ENCODE peak calls at places on chromosome 18, in five cellular contexts. C is H1, T is HepG2, E is K562, V is GM12878. X is an unnamed sample. For H3K4me1, the result is how much of the 10 kb centered on the place peaks cover.

GRCh38 chr18:63762518-63762917 is 12.7 kb upstream of the SERPINB7 start:
- DNase-seq in C (no peak), T (no peak), E (no peak), V (no peak), X (no peak)

GRCh38 chr18:47260924-47261701 is 9.7 kb upstream of the SKOR2 start:
- DNase-seq in C (no peak), T (no peak), E (no peak), V (no peak), X (peak)

GRCh38 chr18:51427012-51427411 is 229.5 kb upstream of the MEX3C start:
- DNase-seq in C (no peak), T (no peak), E (no peak), V (no peak), X (no peak)

GRCh38 chr18:9096013-9096383 is 6.5 kb upstream of the NDUFV2 start:
- DNase-seq in C (no peak), T (no peak), E (no peak), V (no peak), X (no peak)

GRCh38 chr18:25113081-25113480 is 238.9 kb downstream of the ZNF521 start:
- DNase-seq in C (no peak), T (no peak), E (no peak), V (no peak), X (peak)

GRCh38 chr18:37249895-37250618 is 315.5 kb downstream of the CELF4 start:
- DNase-seq in C (no peak), T (no peak), E (no peak), V (no peak), X (no peak)

GRCh38 chr18:67092141-67092540 is 424.4 kb downstream of the DSEL start:
- DNase-seq in C (no peak), T (no peak), E (no peak), V (no peak), X (no peak)

GRCh38 chr18:12652861-12653401 is 5.0 kb downstream of the SPIRE1 start:
- DNase-seq in C (no peak), T (peak), E (no peak), V (no peak), X (no peak)

GRCh38 chr18:77063256-77063655 is 69.3 kb downstream of the MBP start:
- DNase-seq in C (no peak), T (no peak), E (no peak), V (peak), X (peak)

GRCh38 chr18:75563150-75563549 is 135.6 kb upstream of the SMIM21 start:
- DNase-seq in C (no peak), T (no peak), E (no peak), V (no peak), X (no peak)

GRCh38 chr18:4781873-4782272 is 326.8 kb upstream of the DLGAP1 start:
- DNase-seq in C (no peak), T (no peak), E (no peak), V (no peak), X (no peak)

GRCh38 chr18:22322251-22322691 is 95.4 kb downstream of the CTAGE1 start:
- DNase-seq in C (no peak), T (no peak), E (no peak), V (no peak), X (no peak)

GRCh38 chr18:45651269-45651668 is 36.0 kb downstream of the SLC14A2 start:
- DNase-seq in C (no peak), T (peak), E (no peak), V (no peak), X (no peak)

GRCh38 chr18:11955299-11956029 is 25.8 kb upstream of the IMPA2 start:
- DNase-seq in C (no peak), T (peak), E (peak), V (no peak), X (peak)

GRCh38 chr18:30819619-30820018 is 222.9 kb downstream of the DSC3 start:
- DNase-seq in C (no peak), T (no peak), E (no peak), V (no peak), X (no peak)

GRCh38 chr18:73047688-73048087 is 179.9 kb upstream of the NETO1 start:
- DNase-seq in C (no peak), T (no peak), E (no peak), V (no peak), X (no peak)

GRCh38 chr18:23703987-23704384 is 14.7 kb downstream of the LAMA3 start:
- DNase-seq in C (no peak), T (no peak), E (no peak), V (no peak), X (no peak)

GRCh38 chr18:1513519-1513918 is 608.8 kb downstream of the ADCYAP1 start:
- DNase-seq in C (no peak), T (peak), E (peak), V (no peak), X (no peak)

GRCh38 chr18:21316296-21316695 is 74.3 kb downstream of the GREB1L start:
- DNase-seq in C (no peak), T (no peak), E (no peak), V (no peak), X (no peak)

GRCh38 chr18:5543854-5544389 is at the start of gene EPB41L3:
- DNase-seq in C (no peak), T (no peak), E (no peak), V (no peak), X (peak)

GRCh38 chr18:70496749-70497294 is 208.0 kb downstream of the SOCS6 start:
- DNase-seq in C (no peak), T (no peak), E (no peak), V (no peak), X (no peak)

GRCh38 chr18:77114564-77115391 is 17.8 kb downstream of the MBP start:
- DNase-seq in C (no peak), T (peak), E (no peak), V (no peak), X (no peak)

GRCh38 chr18:25058520-25058919 is 293.4 kb downstream of the ZNF521 start:
- DNase-seq in C (no peak), T (no peak), E (no peak), V (no peak), X (peak)

GRCh38 chr18:55821219-55821618 is 233.2 kb upstream of the TCF4 start:
- DNase-seq in C (no peak), T (no peak), E (no peak), V (no peak), X (no peak)

GRCh38 chr18:13657974-13658373 is 68.4 kb downstream of the FAM210A start:
- DNase-seq in C (no peak), T (no peak), E (no peak), V (no peak), X (no peak)

GRCh38 chr18:13649397-13650252 is 76.7 kb downstream of the FAM210A start:
- DNase-seq in C (no peak), T (peak), E (no peak), V (no peak), X (no peak)

GRCh38 chr18:13658444-13659204 is 67.7 kb downstream of the FAM210A start:
- DNase-seq in C (no peak), T (no peak), E (no peak), V (no peak), X (no peak)

GRCh38 chr18:13653746-13654455 is 72.5 kb downstream of the FAM210A start:
- DNase-seq in C (no peak), T (no peak), E (no peak), V (no peak), X (peak)
- H2AFZ ChIP-seq in C (no peak), T (no peak), E (no peak), V (no peak), X (no peak)

GRCh38 chr18:49662506-49662905 is 100.6 kb downstream of the LIPG start:
- DNase-seq in C (no peak), T (no peak), E (no peak), V (no peak), X (no peak)
- H3K4me1 ChIP-seq in C (under half), T (under half), E (under half), V (under half), X (under half)

GRCh38 chr18:78780719-78781600 is 198.7 kb upstream of the SALL3 start:
- DNase-seq in C (no peak), T (no peak), E (no peak), V (no peak), X (no peak)

GRCh38 chr18:78783564-78783960 is 196.1 kb upstream of the SALL3 start:
- DNase-seq in C (no peak), T (no peak), E (no peak), V (no peak), X (no peak)

GRCh38 chr18:78779996-78780718 is 199.5 kb upstream of the SALL3 start:
- DNase-seq in C (no peak), T (no peak), E (no peak), V (no peak), X (no peak)

GRCh38 chr18:78782951-78783563 is 196.6 kb upstream of the SALL3 start:
- DNase-seq in C (no peak), T (no peak), E (no peak), V (no peak), X (no peak)

DNA sequence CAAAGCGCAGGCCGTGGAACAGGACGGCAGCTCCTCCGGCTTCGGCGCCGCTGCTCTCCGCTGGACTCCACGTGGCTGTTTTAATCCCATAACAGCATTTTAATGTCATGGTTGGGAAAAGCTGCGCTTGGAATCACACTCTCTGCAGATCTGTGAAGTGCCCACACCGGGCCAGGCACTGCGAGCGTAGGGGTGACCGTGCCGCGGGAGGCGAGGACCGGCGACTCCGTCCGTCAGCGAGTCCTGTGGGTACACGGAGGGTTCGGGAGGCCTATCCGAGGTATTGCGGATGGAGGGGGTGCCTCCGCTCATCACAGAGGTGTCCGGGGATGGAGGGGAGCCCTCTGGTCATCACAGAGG is 198.0 kb upstream of the SALL3 start:
- DNase-seq in C (no peak), T (no peak), E (no peak), V (no peak), X (no peak)
- TF ChIP-seq CREB1 in C (no peak), T (no peak), E (no peak), V (no peak), X (no peak)

GRCh38 chr18:62616331-62616805 is 93.5 kb downstream of the ZCCHC2 start:
- DNase-seq in C (no peak), T (peak), E (no peak), V (no peak), X (no peak)
- H2AFZ ChIP-seq in C (no peak), T (no peak), E (no peak), V (no peak), X (peak)

GRCh38 chr18:3264362-3264761 is 2.4 kb downstream of the MYL12B start:
- DNase-seq in C (no peak), T (peak), E (no peak), V (no peak), X (no peak)
- H3K4me1 ChIP-seq in C (under half), T (half or more), E (half or more), V (under half), X (under half)

GRCh38 chr18:57208056-57208455 is 61.2 kb downstream of the BOD1L2 start:
- DNase-seq in C (no peak), T (peak), E (no peak), V (no peak), X (no peak)

GRCh38 chr18:57210101-57210661 is 63.3 kb downstream of the BOD1L2 start:
- DNase-seq in C (peak), T (peak), E (no peak), V (no peak), X (peak)

GRCh38 chr18:57209697-57210096 is 62.8 kb downstream of the BOD1L2 start:
- DNase-seq in C (no peak), T (no peak), E (no peak), V (no peak), X (peak)

GRCh38 chr18:57205641-57206040 is 58.8 kb downstream of the BOD1L2 start:
- DNase-seq in C (no peak), T (no peak), E (no peak), V (no peak), X (no peak)

DNA sequence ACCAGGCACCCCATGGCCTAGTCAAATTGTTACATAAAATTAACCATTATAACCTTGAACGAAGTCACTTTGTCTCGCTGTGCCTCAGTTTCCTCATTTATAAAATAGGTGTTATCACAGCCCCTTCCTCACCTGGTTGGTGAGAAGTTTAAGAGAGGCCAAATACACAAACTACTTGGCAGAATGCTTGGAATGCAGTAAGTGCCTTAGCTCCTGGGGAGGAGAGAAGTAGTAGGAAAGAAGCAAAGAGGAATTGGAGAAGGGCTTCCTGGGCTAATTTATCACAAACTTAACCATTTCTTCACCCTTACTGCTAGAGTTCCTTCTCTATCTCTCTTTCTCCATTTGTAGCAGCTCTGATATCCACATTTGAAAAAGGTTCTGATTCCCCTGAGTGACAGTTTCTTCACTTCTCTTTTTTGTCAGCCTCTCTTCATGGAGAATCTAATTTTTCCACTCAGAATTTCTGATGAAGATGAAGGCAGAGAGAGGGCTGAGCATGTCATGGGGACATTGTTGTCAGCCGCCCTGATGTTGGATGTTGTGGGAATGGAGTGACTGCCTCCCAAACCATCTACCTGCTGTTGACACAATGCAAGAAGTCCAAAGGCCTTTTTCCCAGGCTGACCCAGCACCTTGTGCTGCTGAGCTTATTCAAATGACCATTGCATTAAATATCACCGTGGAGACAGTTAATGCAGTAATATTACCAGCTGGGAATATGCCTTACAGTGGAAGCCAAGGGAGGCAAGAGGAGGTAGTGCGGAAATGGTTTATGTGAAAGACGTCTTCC is 60.4 kb downstream of the BOD1L2 start:
- DNase-seq in C (no peak), T (no peak), E (no peak), V (no peak), X (peak)
- TF ChIP-seq CREB1 in C (no peak), T (no peak), E (no peak), V (no peak), X (no peak)

GRCh38 chr18:28178720-28179119 is 1.8 kb upstream of the CDH2 start:
- DNase-seq in C (no peak), T (no peak), E (no peak), V (no peak), X (peak)

GRCh38 chr18:28185121-28185520 is 8.2 kb upstream of the CDH2 start:
- DNase-seq in C (no peak), T (no peak), E (no peak), V (no peak), X (no peak)

GRCh38 chr18:28181616-28182015 is 4.7 kb upstream of the CDH2 start:
- DNase-seq in C (no peak), T (no peak), E (no peak), V (no peak), X (peak)

GRCh38 chr18:28177828-28178635 is 1.1 kb upstream of the CDH2 start:
- DNase-seq in C (no peak), T (peak), E (no peak), V (no peak), X (peak)

GRCh38 chr18:28183418-28184078 is 6.6 kb upstream of the CDH2 start:
- DNase-seq in C (no peak), T (peak), E (no peak), V (no peak), X (no peak)
- H2AFZ ChIP-seq in C (no peak), T (no peak), E (no peak), V (no peak), X (no peak)